ENCODE peak calls at places on chromosomes 13 and 19, in four cellular contexts. O is kidney epithelial cell, H is IMR-90, Q is prostate gland. P is an unnamed sample.

GRCh38 chr13:25281937-25282332 is 5.4 kb downstream of the MTMR6 start:
- DNase-seq in O (no peak), H (no peak), Q (no peak), P (no peak)

GRCh38 chr19:5778402-5778801 is 6.1 kb downstream of the PRR22 start:
- DNase-seq in O (no peak), H (no peak), Q (no peak), P (no peak)

GRCh38 chr19:12733369-12733896 is 1.1 kb downstream of the TRIR start:
- DNase-seq in O (no peak), H (peak), Q (no peak), P (peak)

GRCh38 chr19:49746206-49746958 is 16.7 kb downstream of the TSKS start:
- DNase-seq in O (peak), H (no peak), Q (no peak), P (peak)

GRCh38 chr13:110168999-110169933 is 137.7 kb downstream of the COL4A1 start:
- DNase-seq in O (no peak), H (no peak), Q (no peak), P (no peak)

GRCh38 chr19:39474139-39474620 is 6.5 kb upstream of the TIMM50 start:
- DNase-seq in O (no peak), H (peak), Q (peak), P (peak)

GRCh38 chr19:18800636-18801035 is 9.5 kb upstream of the COMP start:
- DNase-seq in O (no peak), H (no peak), Q (no peak), P (no peak)

GRCh38 chr13:50684366-50684765 is 159.1 kb downstream of the DLEU7 start:
- DNase-seq in O (no peak), H (no peak), Q (no peak), P (no peak)

GRCh38 chr19:17504030-17504429 is 7.4 kb upstream of the PGLS start:
- DNase-seq in O (no peak), H (no peak), Q (no peak), P (no peak)

GRCh38 chr13:71591380-71591779 is 275.6 kb downstream of the DACH1 start:
- DNase-seq in O (no peak), H (no peak), Q (no peak), P (no peak)

DNA sequence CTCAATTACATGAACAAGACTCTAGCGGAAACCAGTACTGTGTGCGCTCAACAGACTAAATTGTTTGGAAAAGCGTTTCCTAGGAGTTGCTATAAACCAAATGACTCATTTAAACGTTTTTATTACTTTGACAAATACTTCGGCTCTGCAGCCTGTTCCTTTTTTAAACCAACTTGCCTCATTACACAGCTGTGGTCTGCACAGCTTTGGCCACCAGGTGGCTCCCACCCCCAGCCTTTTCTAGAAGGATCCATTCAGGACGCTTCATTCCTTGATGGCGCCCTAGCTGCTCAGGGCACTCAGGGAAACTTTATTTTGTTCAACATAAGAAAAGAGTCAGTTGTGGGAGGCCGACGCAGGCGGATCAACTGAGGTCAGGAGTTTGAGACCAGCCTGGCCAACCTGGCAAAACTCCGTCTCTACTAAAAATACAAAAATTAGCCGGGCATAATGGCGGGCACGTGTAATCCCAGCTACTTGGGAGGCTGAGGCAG is 41.0 kb upstream of the XPO4 start:
- DNase-seq in O (peak), H (peak), Q (peak), P (peak)
- H3K4me3 ChIP-seq in O (no peak), H (no peak), Q (no peak), P (no peak)

GRCh38 chr19:7830823-7831222 is 805 bp downstream of the EVI5L start:
- DNase-seq in O (no peak), H (no peak), Q (no peak), P (no peak)
- H3K4me3 ChIP-seq in O (peak), H (peak), Q (peak), P (peak)

DNA sequence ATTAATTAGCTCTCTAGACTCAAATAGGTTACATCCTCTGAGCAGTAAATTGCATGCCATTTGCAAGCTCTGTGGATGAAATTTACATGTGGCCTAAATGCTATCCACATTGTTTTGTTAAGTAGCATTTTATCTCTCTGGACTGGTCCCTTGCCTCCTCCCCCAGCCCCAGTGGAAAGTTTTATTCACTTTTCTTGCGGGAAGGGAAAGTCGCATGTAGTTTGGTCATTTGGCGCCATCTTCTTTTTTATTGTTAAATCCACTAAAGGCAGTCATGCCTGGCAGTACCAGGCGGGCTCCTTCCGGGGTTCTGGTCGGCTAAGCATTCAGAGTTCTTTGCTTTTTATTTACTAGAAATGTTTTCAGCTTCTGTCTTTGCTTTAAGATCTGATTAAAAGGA is 188.7 kb downstream of the TM9SF2 start:
- DNase-seq in O (no peak), H (no peak), Q (no peak), P (no peak)
- H3K4me3 ChIP-seq in O (no peak), H (no peak), Q (no peak), P (no peak)

GRCh38 chr19:56838680-56838929 is 1.9 kb downstream of the PEG3 start:
- DNase-seq in O (no peak), H (no peak), Q (no peak), P (no peak)
- H3K4me3 ChIP-seq in O (peak), H (no peak), Q (peak), P (no peak)

DNA sequence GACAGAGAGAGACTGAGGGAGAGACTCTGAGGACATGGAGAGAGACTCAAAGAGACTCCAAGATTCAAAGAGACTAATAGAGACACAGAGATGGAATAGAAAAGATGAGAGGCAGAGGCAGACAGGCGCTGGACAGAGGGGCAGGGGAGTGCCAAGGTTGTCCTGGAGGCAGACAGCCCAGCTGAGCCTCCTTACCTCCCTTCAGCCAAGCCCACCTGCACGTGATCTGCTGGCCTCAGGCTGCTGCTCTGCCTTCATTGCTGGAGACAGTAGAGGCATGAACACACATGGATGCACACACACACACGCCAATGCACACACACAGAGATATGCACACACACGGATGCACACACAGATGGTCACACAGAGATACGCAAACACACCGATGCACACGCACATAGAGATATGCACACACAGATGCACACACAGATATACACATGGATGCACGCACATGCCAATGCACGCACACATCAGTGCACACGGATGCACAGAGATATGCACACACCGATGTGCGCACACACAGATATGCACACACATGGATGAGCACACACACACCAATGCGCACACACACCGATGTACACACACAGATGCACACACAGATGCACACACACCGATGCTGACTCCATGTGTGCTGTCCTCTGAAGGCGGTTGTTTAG is 3.3 kb upstream of the F10 start:
- DNase-seq in O (no peak), H (no peak), Q (no peak), P (no peak)
- H3K4me3 ChIP-seq in O (no peak), H (no peak), Q (no peak), P (no peak)

GRCh38 chr13:96091164-96091931 is 1.4 kb downstream of the HS6ST3 start:
- DNase-seq in O (no peak), H (no peak), Q (no peak), P (no peak)
- H3K4me3 ChIP-seq in O (peak), H (no peak), Q (peak), P (no peak)

GRCh38 chr19:48511800-48512503 is at the start of gene LMTK3:
- DNase-seq in O (no peak), H (peak), Q (no peak), P (no peak)
- H3K4me3 ChIP-seq in O (no peak), H (peak), Q (peak), P (no peak)